ENCODE peak calls at places on chromosome 22, in nine cellular contexts. I is stimulated activated CD4-positive, alpha-beta T cell treated with anti-CD3 and anti-CD28 coated beads, Interleukin-12 subunit alpha, Interleukin-12 subunit beta, amount 100 ng/mL, for 4 hours; G is ELF-1; X is GM23248; H is NCI-H1105 treated with DMSO at 0.1 percent for 48 hours; Q is HL-60; E is mesendoderm; N is CD8-positive, alpha-beta memory T cell; Y is NCI-H2107. T is an unnamed sample.

GRCh38 chr22:40855960-40856512 is 403 bp downstream of the ST13 start:
- DNase-seq in N (no peak), E (peak; percentile 52), Q (peak; percentile 18), I (no peak), X (peak; percentile 69), G (no peak), Y (no peak), H (peak; percentile 29), T (peak; percentile 79)

GRCh38 chr22:20741634-20742581 is 32.0 kb upstream of the SERPIND1 start:
- DNase-seq in I (peak; percentile 25), X (peak; percentile 50), Q (peak; percentile 40), E (peak; percentile 47), H (peak; percentile 28), Y (no peak), N (peak; percentile 50), G (peak; percentile 37), T (peak; percentile 37)

GRCh38 chr22:38305481-38306448 is 11.5 kb downstream of the CSNK1E start:
- DNase-seq in G (peak; percentile 63), Y (no peak), H (peak; percentile 61), I (peak; percentile 31), Q (no peak), N (no peak), X (peak; percentile 58), E (peak; percentile 77), T (peak; percentile 49)

GRCh38 chr22:38864361-38865191 is 7.4 kb downstream of the CBX6 start:
- DNase-seq in H (no peak), E (no peak), Y (no peak), Q (no peak), X (peak; percentile 46), G (no peak), N (no peak), I (no peak), T (no peak)

GRCh38 chr22:44693756-44694155 is 8.2 kb upstream of the PRR5 start:
- DNase-seq in X (no peak), G (no peak), I (no peak), H (no peak), Q (no peak), N (no peak), Y (no peak), E (no peak), T (no peak)

GRCh38 chr22:24178502-24179440 is 2.5 kb upstream of the SUSD2 start:
- DNase-seq in I (no peak), N (no peak), Y (no peak), E (peak; percentile 66), H (no peak), X (peak; percentile 31), G (no peak), Q (no peak), T (peak; percentile 58)

GRCh38 chr22:24474221-24474620 is 20.9 kb upstream of the UPB1 start:
- DNase-seq in Y (no peak), N (no peak), Q (no peak), X (peak; percentile 92), E (peak; percentile 87), I (no peak), H (no peak), G (peak; percentile 30), T (no peak)

GRCh38 chr22:47334596-47334995 is 572.1 kb downstream of the TBC1D22A start:
- DNase-seq in G (no peak), Q (no peak), Y (no peak), N (no peak), H (no peak), X (no peak), E (no peak), I (no peak), T (no peak)

GRCh38 chr22:32794449-32795213 is 6.9 kb upstream of the TIMP3 start:
- DNase-seq in X (peak; percentile 46), G (no peak), E (peak; percentile 58), Q (no peak), N (no peak), I (no peak), H (no peak), Y (no peak), T (no peak)

GRCh38 chr22:32994046-32994827 is 63.9 kb downstream of the SYN3 start:
- DNase-seq in H (no peak), Q (no peak), E (peak; percentile 39), X (no peak), Y (no peak), G (peak; percentile 72), I (no peak), N (no peak), T (peak; percentile 64)

GRCh38 chr22:32591620-32592019 is 117.0 kb downstream of the FBXO7 start:
- DNase-seq in N (no peak), Y (no peak), X (peak; percentile 97), E (no peak), H (no peak), G (no peak), Q (no peak), I (no peak), T (no peak)

GRCh38 chr22:20080776-20081654 is 974 bp downstream of the DGCR8 start:
- DNase-seq in I (no peak), N (no peak), E (peak; percentile 82), H (peak; percentile 14), G (peak; percentile 87), Q (peak; percentile 25), X (peak; percentile 90), Y (peak; percentile 19), T (peak; percentile 68)

GRCh38 chr22:20434264-20434751 is 3.3 kb downstream of the SCARF2 start:
- DNase-seq in G (no peak), I (no peak), N (peak; percentile 23), E (no peak), H (no peak), Q (no peak), Y (no peak), X (no peak), T (no peak)

T was measured in neural progenitor cell.